ENCODE peak calls at places on chromosome 20, in six cellular contexts. G, B, X, N, R and J are unnamed samples. For H3K36me3 and H3K9me3, the result is how much of the 10 kb centered on the place peaks cover.

GRCh38 chr20:15673206-15673605 is 900.0 kb downstream of the KIF16B start:
- DNase-seq in G (no peak), B (peak), X (peak), N (no peak), R (no peak), J (no peak)

GRCh38 chr20:64244281-64244805 is 11.2 kb upstream of the PCMTD2 start:
- DNase-seq in G (no peak), B (no peak), X (no peak), N (no peak), R (no peak), J (no peak)

GRCh38 chr20:1652104-1652503 is 5.5 kb downstream of the SIRPG start:
- DNase-seq in G (no peak), B (no peak), X (no peak), N (no peak), R (no peak), J (no peak)

GRCh38 chr20:32963176-32963575 is 41.1 kb downstream of the SUN5 start:
- DNase-seq in G (no peak), B (no peak), X (no peak), N (no peak), R (no peak), J (no peak)

GRCh38 chr20:12289476-12289875 is 371.8 kb downstream of the BTBD3 start:
- DNase-seq in G (no peak), B (no peak), X (no peak), N (no peak), R (no peak), J (no peak)

GRCh38 chr20:14765370-14765701 is 427.9 kb upstream of the FLRT3 start:
- DNase-seq in G (no peak), B (no peak), X (no peak), N (no peak), R (peak), J (no peak)

GRCh38 chr20:38674178-38675133 is 49.8 kb upstream of the SLC32A1 start:
- DNase-seq in G (no peak), B (peak), X (peak), N (peak), R (peak), J (peak)

GRCh38 chr20:57450419-57450818 is 59.2 kb downstream of the RBM38 start:
- DNase-seq in G (peak), B (no peak), X (peak), N (peak), R (no peak), J (no peak)

GRCh38 chr20:25199473-25200265 is 4.2 kb downstream of the ENTPD6 start:
- DNase-seq in G (no peak), B (no peak), X (no peak), N (no peak), R (no peak), J (no peak)

GRCh38 chr20:48397689-48398005 is 430.2 kb downstream of the PREX1 start:
- DNase-seq in G (no peak), B (no peak), X (no peak), N (no peak), R (no peak), J (no peak)

GRCh38 chr20:63673951-63674350 is 15.8 kb downstream of the RTEL1 start:
- DNase-seq in G (no peak), B (no peak), X (no peak), N (no peak), R (no peak), J (no peak)

GRCh38 chr20:36346256-36346655 is 40.1 kb downstream of the DLGAP4 start:
- DNase-seq in G (no peak), B (no peak), X (no peak), N (no peak), R (no peak), J (no peak)

GRCh38 chr20:4071177-4071723 is 55.9 kb upstream of the RNF24 start:
- DNase-seq in G (no peak), B (no peak), X (no peak), N (no peak), R (no peak), J (no peak)

DNA sequence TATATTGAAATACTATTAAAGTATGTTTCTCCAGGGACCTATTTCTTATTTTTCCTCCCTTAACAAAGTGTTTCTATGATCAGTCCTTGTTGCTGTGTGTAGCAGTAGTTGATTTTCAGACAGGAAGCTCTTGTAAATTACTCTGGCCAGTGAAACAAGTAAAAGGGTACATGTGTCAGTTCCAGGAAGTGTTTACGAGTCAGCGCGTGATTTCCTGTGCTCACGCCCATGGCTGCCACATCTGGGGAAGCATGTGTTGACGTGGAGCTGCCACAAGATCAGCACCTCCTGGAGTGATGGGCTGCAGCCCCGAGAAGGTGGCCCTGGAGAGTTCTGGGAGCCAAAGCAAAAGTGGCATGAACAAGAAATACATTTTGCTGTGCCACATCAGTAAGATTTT is 38.6 kb upstream of the GGTLC1 start:
- DNase-seq in G (peak), B (no peak), X (peak), N (peak), R (no peak), J (peak)
- H3K36me3 ChIP-seq in G (under half), B (under half), X (under half), N (under half), R (under half), J (under half)

DNA sequence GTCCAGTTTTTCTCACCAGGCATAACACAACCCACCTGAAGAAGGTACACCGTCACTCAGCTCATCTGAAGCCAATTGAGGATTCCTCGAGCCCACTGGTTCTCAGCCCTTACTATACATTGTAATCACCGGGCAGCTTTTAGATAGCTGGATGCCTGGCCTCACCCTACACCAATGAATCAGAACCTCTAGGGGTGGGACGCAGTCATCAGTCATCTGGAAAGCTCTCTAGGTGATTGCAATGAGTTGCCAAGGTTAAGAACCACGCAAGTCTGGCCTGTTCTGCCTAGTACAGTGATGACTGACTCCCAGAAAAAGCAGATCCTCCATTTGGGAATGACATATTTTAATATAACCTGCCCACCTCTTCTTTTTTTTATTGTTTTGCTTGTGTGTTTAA is 41.1 kb downstream of the MC3R start:
- DNase-seq in G (no peak), B (no peak), X (no peak), N (no peak), R (no peak), J (no peak)
- H3K9me3 ChIP-seq in G (under half), B (under half), X (under half), N (under half), R (under half), J (under half)

GRCh38 chr20:53658327-53658726 is 64.7 kb upstream of the ZNF217 start:
- DNase-seq in G (no peak), B (no peak), X (no peak), N (no peak), R (no peak), J (no peak)

GRCh38 chr20:53656653-53657288 is 63.1 kb upstream of the ZNF217 start:
- DNase-seq in G (no peak), B (peak), X (peak), N (no peak), R (no peak), J (no peak)

GRCh38 chr20:53655909-53656652 is 62.4 kb upstream of the ZNF217 start:
- DNase-seq in G (no peak), B (peak), X (peak), N (no peak), R (no peak), J (no peak)

GRCh38 chr20:53657732-53658131 is 64.1 kb upstream of the ZNF217 start:
- DNase-seq in G (no peak), B (no peak), X (no peak), N (no peak), R (no peak), J (no peak)

DNA sequence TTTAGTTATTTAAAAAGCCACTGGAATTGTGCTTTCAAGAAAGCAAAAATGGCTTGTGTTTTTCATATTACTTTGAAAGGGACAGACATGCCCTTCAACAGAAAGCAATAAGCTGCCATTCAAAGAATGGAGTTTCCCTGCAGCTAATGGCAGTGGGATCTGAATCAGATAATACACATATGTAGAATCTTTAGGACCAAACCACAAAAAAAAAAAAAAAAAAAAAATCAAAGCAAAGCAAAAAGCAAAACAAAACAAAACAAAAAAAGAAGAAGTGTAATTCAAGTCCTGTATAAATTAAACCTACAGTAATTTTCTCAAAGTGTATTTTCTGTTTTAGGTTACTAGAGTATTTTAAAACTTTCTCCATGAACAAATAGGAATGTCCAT is 63.6 kb upstream of the ZNF217 start:
- DNase-seq in G (no peak), B (peak), X (peak), N (no peak), R (no peak), J (no peak)
- H3K27ac ChIP-seq in G (no peak), B (no peak), X (peak), N (peak), R (peak), J (no peak)

GRCh38 chr20:50957276-50957675 is 1.1 kb downstream of the DPM1 start:
- DNase-seq in G (no peak), B (peak), X (peak), N (no peak), R (no peak), J (no peak)

GRCh38 chr20:50957798-50958732 is at the start of gene DPM1:
- DNase-seq in G (peak), B (peak), X (peak), N (peak), R (peak), J (peak)

GRCh38 chr20:50953821-50954220 is 4.5 kb downstream of the DPM1 start:
- DNase-seq in G (no peak), B (no peak), X (no peak), N (no peak), R (no peak), J (no peak)

GRCh38 chr20:50948132-50948785 is 10.1 kb downstream of the DPM1 start:
- DNase-seq in G (no peak), B (no peak), X (no peak), N (no peak), R (no peak), J (no peak)

GRCh38 chr20:50953196-50953595 is 5.1 kb downstream of the DPM1 start:
- DNase-seq in G (no peak), B (no peak), X (no peak), N (no peak), R (no peak), J (no peak)
- H3K36me3 ChIP-seq in G (under half), B (half or more), X (half or more), N (half or more), R (under half), J (under half)

GRCh38 chr20:7003598-7003997 is 236.1 kb downstream of the BMP2 start:
- DNase-seq in G (no peak), B (no peak), X (no peak), N (no peak), R (no peak), J (no peak)
- H3K9me3 ChIP-seq in G (under half), B (under half), X (under half), N (under half), R (under half), J (under half)

GRCh38 chr20:31644701-31645100 is 7.0 kb downstream of the COX4I2 start:
- DNase-seq in G (no peak), B (no peak), X (peak), N (no peak), R (no peak), J (no peak)
- H3K27ac ChIP-seq in G (no peak), B (no peak), X (no peak), N (no peak), R (no peak), J (no peak)

DNA sequence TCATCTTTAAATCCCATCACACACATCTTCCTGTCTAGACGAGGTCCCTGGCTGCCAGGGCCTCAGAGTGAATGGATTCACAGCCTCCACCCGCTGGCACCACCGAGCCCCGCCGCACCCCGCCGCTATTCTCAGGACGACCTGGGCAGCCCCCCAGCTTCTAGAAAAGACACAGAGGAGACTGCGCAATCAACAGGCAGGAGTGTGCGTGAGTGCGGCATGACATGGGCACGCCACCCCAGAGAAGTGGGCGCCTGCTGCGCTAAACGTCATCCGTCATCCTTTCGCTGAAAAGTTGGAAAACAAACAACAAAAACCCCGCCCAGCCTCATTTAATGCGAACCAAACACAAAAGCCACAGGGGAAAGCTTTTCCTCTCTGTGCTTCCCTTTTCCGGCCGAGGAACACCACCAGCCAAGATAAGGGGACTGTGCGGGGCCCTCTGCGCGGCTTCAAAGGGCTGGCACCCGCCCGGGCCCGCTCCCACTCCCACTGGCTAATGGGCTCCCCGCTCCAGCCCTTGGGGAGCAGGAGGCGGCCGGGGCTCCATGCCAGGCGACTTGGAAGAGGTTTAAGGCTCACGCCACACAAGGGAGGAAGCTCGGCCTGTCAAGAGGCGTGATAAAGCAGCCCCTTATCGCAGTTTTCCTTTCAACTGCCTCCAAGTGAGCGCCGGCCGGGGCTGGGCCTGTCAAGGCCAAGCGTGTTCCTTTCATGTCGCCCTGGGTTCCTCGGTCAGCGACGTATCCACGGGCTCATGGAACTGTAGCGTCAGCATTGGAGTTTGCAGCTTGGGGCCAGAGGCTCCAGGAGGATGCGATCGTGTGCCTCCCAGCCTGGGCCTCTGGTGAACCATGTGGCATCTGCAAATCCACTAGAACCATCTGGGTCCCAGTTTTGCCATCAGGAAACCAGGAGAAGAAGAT is 50.1 kb downstream of the NFATC2 start:
- DNase-seq in G (peak), B (no peak), X (peak), N (no peak), R (peak), J (no peak)
- H3K36me3 ChIP-seq in G (under half), B (under half), X (under half), N (under half), R (under half), J (under half)